ENCODE peak calls at places on chromosomes 12 and 14, in seven cellular contexts. L is HCT116, V is HepG2, W is SK-N-SH, J is GM12878, B is H1, E is K562. P is an unnamed sample.

GRCh38 chr12:51944608-51945233 is 6.8 kb upstream of the ACVR1B start:
- DNase-seq in L (no peak), V (no peak), W (no peak), J (no peak), B (no peak), E (no peak), P (no peak)

GRCh38 chr14:96094211-96094610 is 55.0 kb downstream of the C14orf132 start:
- DNase-seq in L (no peak), V (no peak), W (no peak), J (no peak), B (no peak), E (no peak), P (no peak)

GRCh38 chr14:95519699-95520098 is 3.2 kb upstream of the SYNE3 start:
- DNase-seq in L (peak), V (no peak), W (peak), J (no peak), B (no peak), E (no peak), P (no peak)

GRCh38 chr12:123912415-123913385 is 59.9 kb downstream of the CCDC92 start:
- DNase-seq in L (no peak), V (peak), W (peak), J (no peak), B (no peak), E (no peak), P (no peak)

GRCh38 chr12:54220092-54220557 is 31.3 kb upstream of the SMUG1 start:
- DNase-seq in L (peak), V (peak), W (peak), J (no peak), B (no peak), E (peak), P (peak)

GRCh38 chr12:54425696-54426095 is 6.6 kb upstream of the ITGA5 start:
- DNase-seq in L (no peak), V (no peak), W (no peak), J (no peak), B (no peak), E (peak), P (no peak)

GRCh38 chr14:38211258-38211735 is 3.6 kb downstream of the SSTR1 start:
- DNase-seq in L (no peak), V (no peak), W (no peak), J (no peak), B (no peak), E (no peak), P (no peak)

GRCh38 chr14:74671789-74672188 is 41.1 kb downstream of the AREL1 start:
- DNase-seq in L (no peak), V (no peak), W (no peak), J (no peak), B (no peak), E (no peak), P (no peak)

GRCh38 chr12:15575797-15576560 is 213.2 kb downstream of the EPS8 start:
- DNase-seq in L (no peak), V (no peak), W (no peak), J (no peak), B (no peak), E (no peak), P (no peak)

GRCh38 chr12:109673379-109673778 is 40.2 kb upstream of the FAM222A start:
- DNase-seq in L (no peak), V (no peak), W (no peak), J (no peak), B (no peak), E (no peak), P (no peak)

GRCh38 chr14:65958664-65959562 is 527.3 kb upstream of the CCDC196 start:
- DNase-seq in L (peak), V (peak), W (peak), J (no peak), B (no peak), E (peak), P (peak)

GRCh38 chr14:58805057-58805456 is 167.3 kb downstream of the DACT1 start:
- DNase-seq in L (no peak), V (no peak), W (peak), J (no peak), B (no peak), E (no peak), P (no peak)

GRCh38 chr12:65055874-65056273 is 65.2 kb downstream of the WIF1 start:
- DNase-seq in L (no peak), V (no peak), W (no peak), J (no peak), B (peak), E (no peak), P (no peak)

GRCh38 chr12:91382081-91382543 is 199.5 kb upstream of the DCN start:
- DNase-seq in L (peak), V (peak), W (peak), J (peak), B (peak), E (peak), P (peak)

GRCh38 chr12:95443458-95443857 is 30.5 kb upstream of the METAP2 start:
- DNase-seq in L (no peak), V (no peak), W (no peak), J (no peak), B (peak), E (no peak), P (no peak)

GRCh38 chr12:9813821-9814798 is 13.2 kb upstream of the KLRF1 start:
- DNase-seq in L (peak), V (peak), W (peak), J (peak), B (peak), E (peak), P (peak)
- TF ChIP-seq JUND in L (no peak), V (no peak), W (no peak), J (no peak), B (no peak), E (no peak), P (no peak)

DNA sequence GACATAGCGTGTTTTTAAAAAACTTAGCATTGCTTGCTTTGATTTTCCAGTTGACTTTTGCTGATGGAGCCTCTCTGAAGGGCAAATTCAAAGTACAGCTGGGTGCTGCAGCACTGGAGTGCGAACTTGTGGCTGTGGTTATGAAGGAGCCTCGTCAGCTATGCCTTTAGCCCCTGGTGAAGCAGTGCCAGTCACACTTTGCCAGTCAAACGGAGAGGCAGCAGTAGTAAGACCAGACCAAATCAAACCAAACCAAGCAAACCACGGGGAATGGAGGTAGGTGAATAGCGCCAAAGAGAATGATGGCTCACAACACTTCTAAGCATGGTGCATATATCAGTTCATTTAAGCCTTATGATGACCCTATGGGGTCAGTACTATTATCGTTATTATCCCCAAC is 15.1 kb upstream of the SLC38A2 start:
- DNase-seq in L (no peak), V (no peak), W (no peak), J (no peak), B (no peak), E (no peak), P (no peak)
- TF ChIP-seq JUND in L (no peak), V (no peak), W (no peak), J (no peak), B (no peak), E (no peak), P (no peak)

GRCh38 chr12:126684703-126685102 is 1582.3 kb upstream of the TMEM132C start:
- DNase-seq in L (no peak), V (no peak), W (no peak), J (no peak), B (no peak), E (no peak), P (no peak)
- TF ChIP-seq JUND in L (no peak), V (no peak), W (no peak), J (no peak), B (no peak), E (no peak), P (no peak)

GRCh38 chr14:93301821-93302447 is 30.9 kb downstream of the BTBD7 start:
- DNase-seq in L (peak), V (no peak), W (no peak), J (no peak), B (peak), E (no peak), P (no peak)

GRCh38 chr14:93305708-93306418 is 27.0 kb downstream of the BTBD7 start:
- DNase-seq in L (no peak), V (no peak), W (no peak), J (no peak), B (no peak), E (no peak), P (no peak)

GRCh38 chr14:93302688-93303581 is 29.9 kb downstream of the BTBD7 start:
- DNase-seq in L (no peak), V (no peak), W (no peak), J (no peak), B (no peak), E (no peak), P (no peak)

GRCh38 chr14:93304771-93305170 is 28.1 kb downstream of the BTBD7 start:
- DNase-seq in L (no peak), V (peak), W (no peak), J (no peak), B (no peak), E (no peak), P (no peak)

DNA sequence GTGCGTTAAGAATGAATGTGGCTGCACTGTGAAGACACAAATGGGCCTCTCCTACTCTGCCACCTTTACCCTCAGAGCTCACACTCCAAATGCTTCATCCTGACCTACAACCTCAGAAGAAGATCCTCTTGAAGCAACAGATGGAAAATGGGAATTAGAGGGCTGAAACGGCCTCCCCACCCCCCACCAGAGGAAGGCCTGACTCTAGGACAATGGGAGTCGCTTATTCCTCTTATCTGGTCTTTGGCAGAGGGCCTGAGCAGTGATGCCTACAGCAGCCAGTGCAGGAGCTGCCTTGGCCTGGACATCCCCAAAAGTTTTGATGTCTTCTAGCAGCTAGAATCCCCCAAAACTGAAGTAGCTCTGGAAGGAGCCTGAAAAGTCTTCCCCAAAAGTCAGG is 29.2 kb downstream of the BTBD7 start:
- DNase-seq in L (no peak), V (no peak), W (no peak), J (no peak), B (no peak), E (peak), P (no peak)
- TF ChIP-seq JUND in L (no peak), V (no peak), W (no peak), J (no peak), B (no peak), E (no peak), P (no peak)